ENCODE peak calls at places on chromosomes 5 and 9, in four cellular contexts. N, G, Q and B are unnamed samples.

GRCh38 chr5:41240390-41240789 is 27.1 kb upstream of the C6 start:
- DNase-seq in G (no peak), N (no peak), Q (no peak), B (no peak)

GRCh38 chr5:108315829-108316228 is 66.1 kb downstream of the FBXL17 start:
- DNase-seq in N (no peak), Q (no peak), G (no peak), B (no peak)

GRCh38 chr5:150164640-150165039 is 1.9 kb upstream of the CDX1 start:
- DNase-seq in Q (no peak), N (no peak), G (no peak), B (no peak)

GRCh38 chr9:119986205-119986604 is 593.8 kb downstream of the CDK5RAP2 start:
- DNase-seq in N (no peak), G (peak; percentile 46), Q (no peak), B (no peak)

GRCh38 chr5:73393606-73394489 is 54.7 kb downstream of the FOXD1 start:
- DNase-seq in G (no peak), Q (no peak), N (no peak), B (no peak)

GRCh38 chr9:6761306-6761705 is 3.5 kb downstream of the KDM4C start:
- DNase-seq in N (no peak), Q (no peak), G (no peak), B (no peak)

GRCh38 chr5:168315991-168316578 is 24.6 kb downstream of the WWC1 start:
- DNase-seq in Q (no peak), N (peak; percentile 46), G (peak; percentile 43), B (no peak)

GRCh38 chr5:96699186-96699820 is 37.1 kb downstream of the CAST start:
- DNase-seq in G (no peak), N (no peak), Q (no peak), B (peak; percentile 54)

GRCh38 chr5:147093138-147093537 is 141.7 kb upstream of the STK32A start:
- DNase-seq in Q (no peak), N (no peak), G (no peak), B (no peak)

GRCh38 chr5:176535655-176536131 is 1.5 kb downstream of the RNF44 start:
- DNase-seq in Q (no peak), N (no peak), G (no peak), B (peak; percentile 55)

GRCh38 chr9:135989722-135990467 is 28.7 kb upstream of the UBAC1 start:
- DNase-seq in Q (no peak), G (peak; percentile 13), N (no peak), B (no peak)

GRCh38 chr5:167723254-167723871 is 568.1 kb upstream of the WWC1 start:
- DNase-seq in N (peak; percentile 79), G (peak; percentile 11), Q (no peak), B (peak; percentile 77)

GRCh38 chr5:127697894-127698600 is 5.1 kb upstream of the CCDC192 start:
- DNase-seq in G (no peak), N (no peak), Q (no peak), B (no peak)

GRCh38 chr5:139422307-139422893 is 16.9 kb downstream of the DNAJC18 start:
- DNase-seq in Q (no peak), G (peak; percentile 49), N (peak; percentile 89), B (peak; percentile 72)

GRCh38 chr9:124885551-124885950 is 23.6 kb downstream of the ARPC5L start:
- DNase-seq in N (no peak), G (no peak), Q (no peak), B (no peak)

GRCh38 chr5:91162534-91163381 is 220.4 kb downstream of the ARRDC3 start:
- DNase-seq in N (peak; percentile 71), Q (peak; percentile 38), G (no peak), B (no peak)

GRCh38 chr9:95516736-95517558 is at the start of gene PTCH1:
- DNase-seq in Q (no peak), N (no peak), G (peak; percentile 25), B (peak; percentile 51)

GRCh38 chr9:94086961-94087360 is 2.7 kb downstream of the PTPDC1 start:
- DNase-seq in N (no peak), Q (no peak), G (no peak), B (no peak)

GRCh38 chr5:98722188-98722587 is 51.3 kb upstream of the RGMB start:
- DNase-seq in G (no peak), Q (no peak), N (no peak), B (no peak)

GRCh38 chr9:112180387-112180881 is 5.3 kb upstream of the SUSD1 start:
- DNase-seq in G (no peak), N (peak; percentile 87), Q (no peak), B (peak; percentile 76)

GRCh38 chr5:170277953-170278352 is 19.6 kb downstream of the LCP2 start:
- DNase-seq in N (peak; percentile 40), Q (no peak), G (no peak), B (no peak)